ENCODE peak calls at places on chromosomes 11 and 22, in ten cellular contexts. X is choroid plexus epithelial cell; H is CD8-positive, alpha-beta T cell; O is OCI-LY7; A is AG04450; N is uterus; Q is sigmoid colon; I is BE2C; T is GM06990; L is neural progenitor cell. V is an unnamed sample.

GRCh38 chr11:2903672-2904011 is 18.1 kb upstream of the CDKN1C start:
- DNase-seq in X (no peak), H (no peak), O (no peak), A (no peak), N (no peak), Q (no peak), I (no peak), T (no peak), L (no peak), V (no peak)

GRCh38 chr22:40609216-40609615 is 27.3 kb downstream of the MRTFA start:
- DNase-seq in X (no peak), H (no peak), O (no peak), A (no peak), N (no peak), Q (no peak), I (no peak), T (no peak), L (no peak), V (no peak)

GRCh38 chr11:22359295-22359694 is 21.1 kb downstream of the SLC17A6 start:
- DNase-seq in X (no peak), H (no peak), O (no peak), A (no peak), N (no peak), Q (no peak), I (no peak), T (no peak), L (no peak), V (no peak)

GRCh38 chr11:10461276-10461790 is 6.3 kb downstream of the AMPD3 start:
- DNase-seq in X (no peak), H (no peak), O (no peak), A (no peak), N (no peak), Q (no peak), I (no peak), T (no peak), L (no peak), V (no peak)

GRCh38 chr11:62575156-62575555 is 1.5 kb upstream of the EEF1G start:
- DNase-seq in X (no peak), H (no peak), O (no peak), A (no peak), N (peak), Q (no peak), I (no peak), T (no peak), L (no peak), V (no peak)

GRCh38 chr22:36334081-36334831 is 53.5 kb downstream of the MYH9 start:
- DNase-seq in X (no peak), H (peak), O (peak), A (no peak), N (no peak), Q (peak), I (peak), T (no peak), L (peak), V (no peak)

GRCh38 chr11:27216268-27217149 is 146.5 kb downstream of the CCDC34 start:
- DNase-seq in X (peak), H (no peak), O (no peak), A (no peak), N (peak), Q (peak), I (peak), T (no peak), L (no peak), V (peak)

GRCh38 chr22:20241579-20242392 is 26.3 kb downstream of the RTN4R start:
- DNase-seq in X (no peak), H (peak), O (no peak), A (no peak), N (no peak), Q (no peak), I (no peak), T (no peak), L (no peak), V (no peak)

GRCh38 chr22:39254789-39255298 is 10.1 kb upstream of the PDGFB start:
- DNase-seq in X (peak), H (peak), O (no peak), A (no peak), N (no peak), Q (no peak), I (no peak), T (peak), L (no peak), V (no peak)

GRCh38 chr11:72683782-72684200 is 9.6 kb upstream of the PDE2A start:
- DNase-seq in X (peak), H (peak), O (peak), A (no peak), N (peak), Q (no peak), I (peak), T (peak), L (peak), V (no peak)

GRCh38 chr11:18536195-18536594 is 9.5 kb upstream of the TSG101 start:
- DNase-seq in X (no peak), H (no peak), O (no peak), A (no peak), N (no peak), Q (no peak), I (no peak), T (no peak), L (no peak), V (no peak)

DNA sequence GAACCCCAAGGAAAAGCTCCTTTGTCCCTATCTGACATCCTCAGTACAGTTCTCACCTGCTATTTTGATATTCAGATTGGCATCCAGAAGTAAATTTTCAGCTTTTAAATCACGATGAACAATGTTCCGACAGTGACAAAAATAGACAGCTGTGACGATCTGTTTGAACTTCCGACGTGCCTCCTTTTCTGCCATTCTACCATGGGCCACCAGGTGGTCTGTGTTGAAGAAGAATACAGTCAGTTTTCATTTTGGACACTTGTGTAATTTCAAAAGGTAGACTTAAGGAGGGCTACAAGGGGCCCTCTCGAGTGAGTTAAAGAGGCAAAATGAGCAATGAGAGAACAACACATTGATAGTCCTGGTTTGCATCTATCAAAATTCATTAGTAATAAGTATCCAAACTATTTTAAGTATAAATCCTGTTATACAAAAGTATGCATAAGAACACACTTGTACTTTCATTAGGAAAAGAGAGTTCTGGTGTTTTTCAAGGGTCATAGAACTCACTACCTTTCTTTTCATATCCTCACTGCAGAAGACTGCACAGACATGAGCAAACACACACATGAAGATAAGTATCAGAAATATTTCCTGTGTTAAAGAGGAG is 89.8 kb upstream of the APOA1 start:
- DNase-seq in X (peak), H (peak), O (peak), A (no peak), N (no peak), Q (no peak), I (peak), T (no peak), L (no peak), V (no peak)
- H3K4me3 ChIP-seq in X (no peak), H (no peak), O (peak), A (no peak), N (no peak), Q (no peak), I (no peak), T (no peak), L (no peak), V (no peak)

GRCh38 chr11:110446594-110446993 is 16.8 kb downstream of the FDX1 start:
- DNase-seq in X (no peak), H (no peak), O (no peak), A (no peak), N (no peak), Q (no peak), I (no peak), T (no peak), L (no peak), V (no peak)

GRCh38 chr11:110447343-110447742 is 17.6 kb downstream of the FDX1 start:
- DNase-seq in X (no peak), H (no peak), O (no peak), A (no peak), N (no peak), Q (no peak), I (no peak), T (no peak), L (no peak), V (no peak)

GRCh38 chr11:110450246-110450645 is 20.5 kb downstream of the FDX1 start:
- DNase-seq in X (no peak), H (no peak), O (no peak), A (no peak), N (no peak), Q (no peak), I (no peak), T (no peak), L (no peak), V (no peak)

GRCh38 chr11:110445428-110445827 is 15.7 kb downstream of the FDX1 start:
- DNase-seq in X (no peak), H (no peak), O (no peak), A (no peak), N (no peak), Q (no peak), I (no peak), T (no peak), L (no peak), V (no peak)

GRCh38 chr11:110447897-110448522 is 18.3 kb downstream of the FDX1 start:
- DNase-seq in X (peak), H (no peak), O (peak), A (no peak), N (no peak), Q (no peak), I (no peak), T (no peak), L (no peak), V (no peak)
- TF ChIP-seq CTCF in X (peak), H (peak), O (peak), A (peak), N (peak), Q (no peak), I (peak), T (peak), L (peak), V (peak)

GRCh38 chr11:67486481-67487195 is 3.8 kb downstream of the AIP start:
- DNase-seq in X (no peak), H (peak), O (no peak), A (no peak), N (no peak), Q (no peak), I (no peak), T (peak), L (no peak), V (no peak)

GRCh38 chr11:67483498-67483798 is 622 bp downstream of the AIP start:
- DNase-seq in X (no peak), H (no peak), O (no peak), A (no peak), N (no peak), Q (no peak), I (no peak), T (no peak), L (no peak), V (no peak)

GRCh38 chr11:67483901-67484665 is 1.3 kb downstream of the AIP start:
- DNase-seq in X (no peak), H (peak), O (peak), A (no peak), N (no peak), Q (no peak), I (no peak), T (peak), L (no peak), V (no peak)

GRCh38 chr11:67482736-67483497 is at the start of gene AIP:
- DNase-seq in X (peak), H (peak), O (peak), A (peak), N (peak), Q (peak), I (peak), T (peak), L (peak), V (peak)

GRCh38 chr11:67484847-67485311 is 2.1 kb downstream of the AIP start:
- DNase-seq in X (no peak), H (peak), O (peak), A (no peak), N (no peak), Q (peak), I (no peak), T (peak), L (no peak), V (no peak)
- H3K4me3 ChIP-seq in X (no peak), H (peak), O (peak), A (no peak), N (no peak), Q (no peak), I (no peak), T (peak), L (no peak), V (no peak)

GRCh38 chr11:102614485-102614884 is 10.6 kb downstream of the MMP20 start:
- DNase-seq in X (no peak), H (no peak), O (peak), A (no peak), N (no peak), Q (no peak), I (no peak), T (no peak), L (no peak), V (no peak)
- TF ChIP-seq CTCF in X (peak), H (no peak), O (peak), A (peak), N (no peak), Q (no peak), I (peak), T (peak), L (no peak), V (peak)

GRCh38 chr11:59141191-59141590 is 1.5 kb upstream of the FAM111A start:
- DNase-seq in X (no peak), H (no peak), O (no peak), A (no peak), N (no peak), Q (no peak), I (no peak), T (no peak), L (no peak), V (no peak)

GRCh38 chr11:59138643-59139042 is 4.0 kb upstream of the FAM111A start:
- DNase-seq in X (peak), H (no peak), O (no peak), A (no peak), N (no peak), Q (no peak), I (no peak), T (no peak), L (no peak), V (no peak)

GRCh38 chr11:59137190-59137589 is 5.5 kb upstream of the FAM111A start:
- DNase-seq in X (no peak), H (no peak), O (no peak), A (no peak), N (no peak), Q (no peak), I (no peak), T (no peak), L (no peak), V (no peak)

GRCh38 chr11:59135648-59136461 is 6.8 kb upstream of the FAM111A start:
- DNase-seq in X (peak), H (peak), O (peak), A (peak), N (peak), Q (peak), I (peak), T (peak), L (peak), V (peak)
- H3K4me3 ChIP-seq in X (peak), H (no peak), O (no peak), A (no peak), N (no peak), Q (no peak), I (no peak), T (no peak), L (no peak), V (no peak)